ENCODE peak calls at places on chromosomes 12 and 14, in eight cellular contexts. One of them, this sample, is unnamed.

GRCh38 chr14:43706901-43707300 is 800.2 kb downstream of the FSCB start:
- DNase-seq in COR-L47: no peak
- DNase-seq in stimulated activated CD8-positive, alpha-beta memory T cell treated with anti-CD3 and anti-CD28 coated beads, Interleukin-4, amount 100 ng/mL, for 4 hours: no peak
- DNase-seq in HS-27A: no peak
- DNase-seq in endothelial cell: no peak
- DNase-seq in activated gamma-delta T cell treated with anti-CD3 and anti-CD28 coated beads, Interleukin-2, amount 50 U/mL, for 16 hours: no peak
- DNase-seq in HFFc6: no peak
- DNase-seq in K562: no peak
- DNase-seq in this sample: no peak

GRCh38 chr14:93285048-93285447 is 47.8 kb downstream of the BTBD7 start:
- DNase-seq in endothelial cell: no peak
- DNase-seq in COR-L47: no peak
- DNase-seq in HS-27A: no peak
- DNase-seq in activated gamma-delta T cell treated with anti-CD3 and anti-CD28 coated beads, Interleukin-2, amount 50 U/mL, for 16 hours: no peak
- DNase-seq in K562: no peak
- DNase-seq in HFFc6: no peak
- DNase-seq in stimulated activated CD8-positive, alpha-beta memory T cell treated with anti-CD3 and anti-CD28 coated beads, Interleukin-4, amount 100 ng/mL, for 4 hours: no peak
- DNase-seq in this sample: no peak

GRCh38 chr12:68977909-68978610 is 45.1 kb upstream of the CPM start:
- DNase-seq in HS-27A: no peak
- DNase-seq in K562: no peak
- DNase-seq in endothelial cell: no peak
- DNase-seq in COR-L47: no peak
- DNase-seq in activated gamma-delta T cell treated with anti-CD3 and anti-CD28 coated beads, Interleukin-2, amount 50 U/mL, for 16 hours: no peak
- DNase-seq in stimulated activated CD8-positive, alpha-beta memory T cell treated with anti-CD3 and anti-CD28 coated beads, Interleukin-4, amount 100 ng/mL, for 4 hours: no peak
- DNase-seq in HFFc6: no peak
- DNase-seq in this sample: no peak

GRCh38 chr12:102350070-102350469 is 130.3 kb downstream of the IGF1 start:
- DNase-seq in stimulated activated CD8-positive, alpha-beta memory T cell treated with anti-CD3 and anti-CD28 coated beads, Interleukin-4, amount 100 ng/mL, for 4 hours: no peak
- DNase-seq in HFFc6: no peak
- DNase-seq in HS-27A: no peak
- DNase-seq in COR-L47: no peak
- DNase-seq in activated gamma-delta T cell treated with anti-CD3 and anti-CD28 coated beads, Interleukin-2, amount 50 U/mL, for 16 hours: no peak
- DNase-seq in K562: no peak
- DNase-seq in endothelial cell: no peak
- DNase-seq in this sample: no peak

GRCh38 chr14:94548131-94548998 is 12.9 kb upstream of the SERPINA4 start:
- DNase-seq in COR-L47: no peak
- DNase-seq in endothelial cell: no peak
- DNase-seq in K562: no peak
- DNase-seq in stimulated activated CD8-positive, alpha-beta memory T cell treated with anti-CD3 and anti-CD28 coated beads, Interleukin-4, amount 100 ng/mL, for 4 hours: no peak
- DNase-seq in HS-27A: no peak
- DNase-seq in activated gamma-delta T cell treated with anti-CD3 and anti-CD28 coated beads, Interleukin-2, amount 50 U/mL, for 16 hours: no peak
- DNase-seq in HFFc6: no peak
- DNase-seq in this sample: no peak

GRCh38 chr14:92408186-92408585 is 85.2 kb downstream of the SLC24A4 start:
- DNase-seq in stimulated activated CD8-positive, alpha-beta memory T cell treated with anti-CD3 and anti-CD28 coated beads, Interleukin-4, amount 100 ng/mL, for 4 hours: no peak
- DNase-seq in HS-27A: no peak
- DNase-seq in endothelial cell: no peak
- DNase-seq in activated gamma-delta T cell treated with anti-CD3 and anti-CD28 coated beads, Interleukin-2, amount 50 U/mL, for 16 hours: no peak
- DNase-seq in COR-L47: peak; percentile 99
- DNase-seq in HFFc6: peak; percentile 86
- DNase-seq in K562: no peak
- DNase-seq in this sample: no peak

GRCh38 chr14:68039593-68039992 is 220.0 kb downstream of the RAD51B start:
- DNase-seq in COR-L47: no peak
- DNase-seq in HS-27A: no peak
- DNase-seq in endothelial cell: no peak
- DNase-seq in activated gamma-delta T cell treated with anti-CD3 and anti-CD28 coated beads, Interleukin-2, amount 50 U/mL, for 16 hours: no peak
- DNase-seq in stimulated activated CD8-positive, alpha-beta memory T cell treated with anti-CD3 and anti-CD28 coated beads, Interleukin-4, amount 100 ng/mL, for 4 hours: no peak
- DNase-seq in HFFc6: no peak
- DNase-seq in K562: no peak
- DNase-seq in this sample: no peak

GRCh38 chr12:28604240-28604639 is 414.0 kb downstream of the CCDC91 start:
- DNase-seq in HFFc6: no peak
- DNase-seq in endothelial cell: no peak
- DNase-seq in stimulated activated CD8-positive, alpha-beta memory T cell treated with anti-CD3 and anti-CD28 coated beads, Interleukin-4, amount 100 ng/mL, for 4 hours: no peak
- DNase-seq in K562: no peak
- DNase-seq in HS-27A: no peak
- DNase-seq in activated gamma-delta T cell treated with anti-CD3 and anti-CD28 coated beads, Interleukin-2, amount 50 U/mL, for 16 hours: no peak
- DNase-seq in COR-L47: no peak
- DNase-seq in this sample: no peak

GRCh38 chr12:28759334-28759733 is 389.7 kb upstream of the FAR2 start:
- DNase-seq in K562: no peak
- DNase-seq in endothelial cell: no peak
- DNase-seq in stimulated activated CD8-positive, alpha-beta memory T cell treated with anti-CD3 and anti-CD28 coated beads, Interleukin-4, amount 100 ng/mL, for 4 hours: no peak
- DNase-seq in COR-L47: no peak
- DNase-seq in HS-27A: no peak
- DNase-seq in activated gamma-delta T cell treated with anti-CD3 and anti-CD28 coated beads, Interleukin-2, amount 50 U/mL, for 16 hours: no peak
- DNase-seq in HFFc6: no peak
- DNase-seq in this sample: no peak

GRCh38 chr12:51389302-51389999 is 1.8 kb downstream of the GALNT6 start:
- DNase-seq in K562: peak; percentile 93
- DNase-seq in COR-L47: no peak
- DNase-seq in endothelial cell: no peak
- DNase-seq in HFFc6: peak; percentile 50
- DNase-seq in HS-27A: no peak
- DNase-seq in activated gamma-delta T cell treated with anti-CD3 and anti-CD28 coated beads, Interleukin-2, amount 50 U/mL, for 16 hours: no peak
- DNase-seq in stimulated activated CD8-positive, alpha-beta memory T cell treated with anti-CD3 and anti-CD28 coated beads, Interleukin-4, amount 100 ng/mL, for 4 hours: no peak
- DNase-seq in this sample: no peak

GRCh38 chr14:58919262-58919661 is 269.2 kb upstream of the DAAM1 start:
- DNase-seq in activated gamma-delta T cell treated with anti-CD3 and anti-CD28 coated beads, Interleukin-2, amount 50 U/mL, for 16 hours: no peak
- DNase-seq in COR-L47: no peak
- DNase-seq in endothelial cell: no peak
- DNase-seq in K562: no peak
- DNase-seq in HS-27A: no peak
- DNase-seq in HFFc6: no peak
- DNase-seq in stimulated activated CD8-positive, alpha-beta memory T cell treated with anti-CD3 and anti-CD28 coated beads, Interleukin-4, amount 100 ng/mL, for 4 hours: no peak
- DNase-seq in this sample: no peak

GRCh38 chr14:84421611-84422010 is 1108.3 kb upstream of the FLRT2 start:
- DNase-seq in HS-27A: no peak
- DNase-seq in stimulated activated CD8-positive, alpha-beta memory T cell treated with anti-CD3 and anti-CD28 coated beads, Interleukin-4, amount 100 ng/mL, for 4 hours: no peak
- DNase-seq in K562: no peak
- DNase-seq in COR-L47: no peak
- DNase-seq in activated gamma-delta T cell treated with anti-CD3 and anti-CD28 coated beads, Interleukin-2, amount 50 U/mL, for 16 hours: no peak
- DNase-seq in endothelial cell: no peak
- DNase-seq in HFFc6: no peak
- DNase-seq in this sample: no peak

GRCh38 chr12:116594325-116595038 is 35.3 kb downstream of the MAP1LC3B2 start:
- DNase-seq in stimulated activated CD8-positive, alpha-beta memory T cell treated with anti-CD3 and anti-CD28 coated beads, Interleukin-4, amount 100 ng/mL, for 4 hours: no peak
- DNase-seq in COR-L47: no peak
- DNase-seq in K562: no peak
- DNase-seq in HFFc6: no peak
- DNase-seq in endothelial cell: no peak
- DNase-seq in activated gamma-delta T cell treated with anti-CD3 and anti-CD28 coated beads, Interleukin-2, amount 50 U/mL, for 16 hours: no peak
- DNase-seq in HS-27A: no peak
- DNase-seq in this sample: no peak

GRCh38 chr12:111085100-111085499 is 164.7 kb upstream of the MYL2 start:
- DNase-seq in COR-L47: no peak
- DNase-seq in stimulated activated CD8-positive, alpha-beta memory T cell treated with anti-CD3 and anti-CD28 coated beads, Interleukin-4, amount 100 ng/mL, for 4 hours: no peak
- DNase-seq in activated gamma-delta T cell treated with anti-CD3 and anti-CD28 coated beads, Interleukin-2, amount 50 U/mL, for 16 hours: no peak
- DNase-seq in HS-27A: no peak
- DNase-seq in endothelial cell: no peak
- DNase-seq in HFFc6: no peak
- DNase-seq in K562: no peak
- DNase-seq in this sample: no peak

GRCh38 chr12:644818-645552 is 18.3 kb downstream of the NINJ2 start:
- DNase-seq in HFFc6: no peak
- DNase-seq in stimulated activated CD8-positive, alpha-beta memory T cell treated with anti-CD3 and anti-CD28 coated beads, Interleukin-4, amount 100 ng/mL, for 4 hours: no peak
- DNase-seq in endothelial cell: no peak
- DNase-seq in K562: no peak
- DNase-seq in HS-27A: no peak
- DNase-seq in activated gamma-delta T cell treated with anti-CD3 and anti-CD28 coated beads, Interleukin-2, amount 50 U/mL, for 16 hours: no peak
- DNase-seq in COR-L47: no peak
- DNase-seq in this sample: no peak

GRCh38 chr12:122856999-122857671 is 21.9 kb downstream of the HIP1R start:
- DNase-seq in activated gamma-delta T cell treated with anti-CD3 and anti-CD28 coated beads, Interleukin-2, amount 50 U/mL, for 16 hours: no peak
- DNase-seq in COR-L47: no peak
- DNase-seq in HFFc6: peak; percentile 44
- DNase-seq in endothelial cell: no peak
- DNase-seq in stimulated activated CD8-positive, alpha-beta memory T cell treated with anti-CD3 and anti-CD28 coated beads, Interleukin-4, amount 100 ng/mL, for 4 hours: no peak
- DNase-seq in HS-27A: no peak
- DNase-seq in K562: no peak
- DNase-seq in this sample: no peak

This sample was measured in mesothelial cell of epicardium.